ENCODE peak calls at places on chromosomes 7 and 10, in ten cellular contexts. D is activated CD8-positive, alpha-beta memory T cell treated with anti-CD3 and anti-CD28 coated beads, Interleukin-2, amount 10 ng/mL, durations not matched to agents 7 days and 5 days; E is neural crest cell; X is GM13976; B is kidney glomerular epithelial cell; V is CD8-positive, alpha-beta memory T cell; Q is anterior cingulate cortex; N is GM20000; K is AG09309; L is AG08395. Z is an unnamed sample.

GRCh38 chr10:100890696-100891271 is 22.0 kb upstream of the SLF2 start:
- DNase-seq in N (no peak), X (no peak), D (peak), B (peak), K (peak), L (peak), Q (no peak), E (no peak), V (no peak), Z (no peak)

GRCh38 chr7:74220229-74220628 is 10.4 kb downstream of the LAT2 start:
- DNase-seq in V (no peak), Q (no peak), X (no peak), E (no peak), B (no peak), K (no peak), D (no peak), L (no peak), N (no peak), Z (no peak)

GRCh38 chr10:111186385-111186784 is 109.6 kb downstream of the ADRA2A start:
- DNase-seq in V (no peak), L (no peak), N (no peak), X (no peak), E (no peak), K (no peak), D (no peak), B (no peak), Q (no peak), Z (no peak)

GRCh38 chr7:27164381-27165088 is 802 bp downstream of the HOXA9 start:
- DNase-seq in K (no peak), E (no peak), V (no peak), N (no peak), B (no peak), L (no peak), Q (no peak), D (no peak), X (no peak), Z (no peak)

GRCh38 chr10:36759111-36759805 is 366.1 kb upstream of the ANKRD30A start:
- DNase-seq in E (no peak), Q (no peak), N (no peak), D (no peak), V (no peak), L (peak), K (peak), X (no peak), B (peak), Z (no peak)

GRCh38 chr10:70874061-70874460 is 14.3 kb downstream of the PCBD1 start:
- DNase-seq in X (no peak), N (no peak), E (no peak), Q (no peak), K (no peak), D (no peak), V (no peak), L (no peak), B (no peak), Z (no peak)

GRCh38 chr7:3955751-3956696 is 655.0 kb downstream of the SDK1 start:
- DNase-seq in Q (no peak), N (no peak), V (no peak), B (peak), K (no peak), X (no peak), D (no peak), E (no peak), L (no peak), Z (no peak)

GRCh38 chr7:22061781-22062180 is 116.1 kb upstream of the CDCA7L start:
- DNase-seq in X (no peak), E (no peak), Q (no peak), K (no peak), V (no peak), L (no peak), B (no peak), D (no peak), N (no peak), Z (no peak)

GRCh38 chr10:10520391-10521385 is 497.0 kb upstream of the CELF2 start:
- DNase-seq in B (no peak), Q (no peak), X (peak), L (no peak), K (no peak), N (peak), E (no peak), V (no peak), D (no peak), Z (no peak)

GRCh38 chr7:8434290-8435002 is 1.0 kb downstream of the NXPH1 start:
- DNase-seq in D (no peak), L (no peak), Q (no peak), B (no peak), N (peak), E (no peak), V (no peak), X (no peak), K (no peak), Z (no peak)

GRCh38 chr10:86825366-86825765 is 68.9 kb downstream of the BMPR1A start:
- DNase-seq in B (no peak), V (no peak), N (no peak), Q (no peak), X (no peak), D (no peak), E (no peak), K (no peak), L (no peak), Z (no peak)

GRCh38 chr7:264541-265191 is 25.3 kb upstream of the FOXL3 start:
- DNase-seq in K (no peak), L (no peak), B (no peak), Q (no peak), V (no peak), N (no peak), D (no peak), X (no peak), E (no peak), Z (no peak)

GRCh38 chr10:77409697-77410471 is 227.7 kb downstream of the KCNMA1 start:
- DNase-seq in E (no peak), B (no peak), Q (no peak), L (no peak), V (no peak), N (no peak), X (no peak), D (no peak), K (no peak), Z (no peak)

Z was measured in immature natural killer cell.